ENCODE peak calls at places on chromosomes 1 and 21, in five cellular contexts. J, Q, B, W and T are unnamed samples.

GRCh38 chr1:29569971-29570634 is 333.8 kb downstream of the PTPRU start:
- DNase-seq in W (peak; percentile 72), Q (no peak), J (no peak), B (peak; percentile 24), T (no peak)

GRCh38 chr1:27418326-27418761 is 25.9 kb downstream of the GPR3 start:
- DNase-seq in Q (no peak), B (peak; percentile 91), J (peak; percentile 65), W (no peak), T (peak; percentile 38)

GRCh38 chr1:162732094-162732493 is 58.4 kb upstream of the HSD17B7 start:
- DNase-seq in Q (no peak), J (no peak), W (no peak), B (no peak), T (no peak)

GRCh38 chr1:15424146-15424667 is 14.0 kb upstream of the CTRC start:
- DNase-seq in B (no peak), W (no peak), J (no peak), Q (no peak), T (peak; percentile 52)

GRCh38 chr1:3673381-3674099 is 21.2 kb downstream of the TP73 start:
- DNase-seq in Q (no peak), B (no peak), W (peak; percentile 67), J (no peak), T (no peak)

GRCh38 chr1:151990856-151991198 is 2.8 kb downstream of the S100A10 start:
- DNase-seq in W (no peak), B (no peak), Q (no peak), J (no peak), T (no peak)

GRCh38 chr1:113860891-113861290 is 10.6 kb downstream of the PTPN22 start:
- DNase-seq in B (no peak), Q (no peak), W (no peak), J (no peak), T (no peak)

GRCh38 chr1:8903908-8904650 is 25.6 kb upstream of the ENO1 start:
- DNase-seq in W (no peak), B (peak; percentile 87), Q (no peak), J (peak; percentile 75), T (no peak)

GRCh38 chr1:92464588-92465255 is 22.0 kb downstream of the GFI1 start:
- DNase-seq in B (no peak), J (no peak), W (no peak), Q (no peak), T (no peak)

GRCh38 chr1:244868484-244869363 is 4.4 kb upstream of the HNRNPU start:
- DNase-seq in B (no peak), Q (no peak), W (no peak), J (no peak), T (no peak)

GRCh38 chr1:196070940-196071339 is 537.3 kb downstream of the KCNT2 start:
- DNase-seq in W (no peak), Q (no peak), J (peak; percentile 30), B (no peak), T (no peak)

GRCh38 chr1:40140211-40140709 is 20.9 kb upstream of the RLF start:
- DNase-seq in B (no peak), W (no peak), J (peak; percentile 45), Q (no peak), T (no peak)

GRCh38 chr1:14988636-14989035 is 164.9 kb upstream of the TMEM51 start:
- DNase-seq in Q (no peak), W (peak; percentile 67), B (no peak), J (no peak), T (no peak)

GRCh38 chr1:9321480-9321849 is 28.8 kb downstream of the SPSB1 start:
- DNase-seq in Q (no peak), W (no peak), B (no peak), J (peak; percentile 47), T (no peak)

GRCh38 chr1:237832803-237833202 is 57.9 kb downstream of the ZP4 start:
- DNase-seq in J (peak; percentile 20), B (no peak), W (no peak), Q (no peak), T (no peak)

GRCh38 chr21:43925096-43925481 is 60.1 kb downstream of the AGPAT3 start:
- DNase-seq in Q (no peak), W (peak; percentile 74), B (no peak), J (peak; percentile 14), T (peak; percentile 82)

GRCh38 chr1:154730986-154731489 is 123.1 kb upstream of the ADAR start:
- DNase-seq in Q (no peak), W (no peak), B (no peak), J (no peak), T (peak; percentile 59)

GRCh38 chr1:79633456-79633855 is 626.9 kb upstream of the ADGRL4 start:
- DNase-seq in J (peak; percentile 4), W (no peak), B (no peak), Q (no peak), T (no peak)

GRCh38 chr1:45033356-45033755 is 21.3 kb downstream of the UROD start:
- DNase-seq in W (no peak), Q (no peak), B (no peak), J (no peak), T (no peak)

GRCh38 chr21:23093259-23093658 is 2095.1 kb downstream of the NCAM2 start:
- DNase-seq in B (no peak), Q (no peak), J (no peak), W (no peak), T (no peak)

GRCh38 chr1:247329097-247329617 is 2.5 kb downstream of the ZNF496 start:
- DNase-seq in Q (no peak), J (no peak), B (no peak), W (no peak), T (no peak)

GRCh38 chr21:17690078-17690494 is 77.4 kb upstream of the BTG3 start:
- DNase-seq in B (no peak), Q (no peak), W (no peak), J (peak; percentile 55), T (no peak)

GRCh38 chr1:53371851-53372250 is 44.0 kb upstream of the LRP8 start:
- DNase-seq in B (peak; percentile 9), W (no peak), Q (no peak), J (no peak), T (no peak)

GRCh38 chr1:18466676-18467075 is 14.1 kb upstream of the KLHDC7A start:
- DNase-seq in Q (no peak), B (no peak), W (no peak), J (no peak), T (no peak)

GRCh38 chr1:42420911-42421585 is 34.8 kb downstream of the ZMYND12 start:
- DNase-seq in J (no peak), Q (no peak), W (no peak), B (no peak), T (no peak)

GRCh38 chr1:58528518-58528917 is 18.0 kb downstream of the OMA1 start:
- DNase-seq in J (no peak), B (no peak), W (no peak), Q (no peak), T (no peak)

GRCh38 chr1:214124915-214125314 is 137.1 kb downstream of the PROX1 start:
- DNase-seq in B (no peak), J (no peak), Q (no peak), W (no peak), T (no peak)

GRCh38 chr1:209483691-209484090 is 99.8 kb upstream of the CAMK1G start:
- DNase-seq in W (no peak), B (no peak), Q (no peak), J (peak; percentile 68), T (no peak)

GRCh38 chr1:21007876-21008275 is 168.8 kb downstream of the EIF4G3 start:
- DNase-seq in Q (no peak), W (no peak), J (no peak), B (no peak), T (no peak)

GRCh38 chr1:215636258-215636965 is 69.3 kb downstream of the KCTD3 start:
- DNase-seq in J (no peak), W (no peak), B (peak; percentile 69), Q (no peak), T (peak; percentile 21)

GRCh38 chr1:232303221-232303620 is 326.7 kb downstream of the SIPA1L2 start:
- DNase-seq in B (no peak), Q (no peak), J (no peak), W (no peak), T (no peak)

GRCh38 chr1:117026361-117026760 is 24.8 kb downstream of the CD101 start:
- DNase-seq in B (no peak), Q (no peak), J (no peak), W (no peak), T (no peak)
- H3K4me3 ChIP-seq in B (no peak overlapping the region), Q (no peak overlapping the region), J (no peak overlapping the region), W (no peak overlapping the region), T (no peak overlapping the region)

GRCh38 chr21:46190491-46191131 is 6.4 kb upstream of the SPATC1L start:
- DNase-seq in W (peak; percentile 64), J (no peak), B (no peak), Q (no peak), T (peak; percentile 17)
- H3K36me3 ChIP-seq in W (no peaks in the 10 kb centered on the region), J (peaks cover 23% of the 10 kb centered on the region), B (peaks cover 60% of the 10 kb centered on the region), Q (peaks cover 23% of the 10 kb centered on the region), T (peaks cover 14% of the 10 kb centered on the region)

GRCh38 chr1:10833630-10834557 is 37.4 kb upstream of the CASZ1 start:
- DNase-seq in B (no peak), W (no peak), Q (no peak), J (peak; percentile 40), T (no peak)

GRCh38 chr1:10832703-10833102 is 36.3 kb upstream of the CASZ1 start:
- DNase-seq in W (no peak), Q (no peak), J (no peak), B (no peak), T (no peak)

GRCh38 chr1:10835423-10836421 is 39.3 kb upstream of the CASZ1 start:
- DNase-seq in W (peak; percentile 83), J (peak; percentile 96), B (no peak), Q (no peak), T (peak; percentile 100)

GRCh38 chr1:10836726-10837125 is 40.3 kb upstream of the CASZ1 start:
- DNase-seq in B (no peak), J (no peak), Q (no peak), W (peak; percentile 59), T (peak; percentile 75)

DNA sequence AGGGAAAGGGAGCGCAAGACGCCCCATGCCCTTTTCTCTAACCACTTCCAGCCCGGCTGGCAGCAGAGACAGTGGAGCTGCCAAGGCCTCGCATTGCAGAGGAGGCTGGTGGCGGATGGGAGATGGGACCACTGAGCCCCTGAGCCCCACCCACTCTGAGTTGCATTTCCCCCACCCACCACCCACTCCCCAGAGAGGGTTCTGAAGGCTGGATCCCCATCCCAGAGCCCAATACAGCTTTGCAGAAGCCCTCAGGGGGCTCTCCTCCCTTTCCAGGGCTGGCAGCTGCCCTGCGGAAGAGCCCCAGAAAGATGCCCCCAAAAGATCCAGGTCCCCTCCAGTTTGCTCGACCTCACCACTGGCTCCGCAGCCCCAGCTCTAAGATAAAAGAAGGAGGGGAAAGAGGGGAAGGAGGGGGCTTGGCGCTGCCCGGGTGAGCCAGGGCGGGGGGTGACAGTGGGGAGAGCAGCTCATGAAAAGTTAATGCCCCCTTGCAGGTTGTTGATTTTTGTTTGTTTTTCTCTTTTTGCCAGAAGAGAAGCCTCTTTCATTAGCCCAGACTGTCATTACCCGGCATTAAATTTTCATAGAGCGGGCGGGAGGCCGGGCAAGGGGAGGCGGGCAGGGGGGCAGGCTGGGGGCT is 38.4 kb upstream of the CASZ1 start:
- DNase-seq in Q (no peak), B (no peak), J (no peak), W (peak; percentile 51), T (peak; percentile 78)
- H3K4me3 ChIP-seq in Q (no peak overlapping the region), B (no peak overlapping the region), J (no peak overlapping the region), W (no peak overlapping the region), T (no peak overlapping the region)

DNA sequence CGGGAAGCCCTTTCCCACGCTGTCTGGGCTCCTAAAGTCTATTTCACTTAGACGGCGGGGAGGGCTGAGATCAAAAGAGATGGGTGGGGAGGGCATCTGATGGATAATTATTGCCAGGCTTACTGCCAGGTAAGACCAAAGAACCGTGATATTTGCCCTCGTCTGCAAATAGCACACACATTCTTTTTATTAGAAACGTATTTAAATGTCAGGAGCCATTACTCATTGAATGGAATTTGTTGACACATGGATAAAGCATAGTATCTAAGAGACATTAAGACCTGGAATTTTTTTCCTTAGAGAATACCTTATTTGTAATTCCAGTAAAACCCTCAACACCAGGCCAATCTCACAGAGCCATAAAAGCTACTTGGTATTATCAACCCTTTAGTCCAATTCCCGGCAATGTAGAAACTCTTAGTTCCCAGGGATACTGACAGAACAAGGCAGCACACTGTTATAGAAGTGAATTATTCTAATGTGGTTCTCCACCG is 10.7 kb downstream of the URB1 start:
- DNase-seq in Q (no peak), W (no peak), J (no peak), B (no peak), T (no peak)
- H3K36me3 ChIP-seq in Q (peaks cover 41% of the 10 kb centered on the region), W (no peaks in the 10 kb centered on the region), J (peaks cover 11% of the 10 kb centered on the region), B (peaks cover 70% of the 10 kb centered on the region), T (peaks cover 28% of the 10 kb centered on the region)